ENCODE peak calls at places on chromosome 2, in six cellular contexts. One of them, this sample, is unnamed.

GRCh38 chr2:59622599-59623308 is 930.7 kb downstream of the BCL11A start:
- DNase-seq in posterior cingulate gyrus: no peak
- DNase-seq in DMS153: no peak
- DNase-seq in AG09319: no peak
- DNase-seq in HFFc6: no peak
- DNase-seq in stimulated activated CD8-positive, alpha-beta memory T cell treated with anti-CD3 and anti-CD28 coated beads, Interleukin-15, amount 100 ng/mL, for 24 hours: no peak
- DNase-seq in this sample: no peak

GRCh38 chr2:128789776-128790455 is 471.2 kb upstream of the HS6ST1 start:
- DNase-seq in posterior cingulate gyrus: no peak
- DNase-seq in DMS153: no peak
- DNase-seq in AG09319: no peak
- DNase-seq in HFFc6: no peak
- DNase-seq in stimulated activated CD8-positive, alpha-beta memory T cell treated with anti-CD3 and anti-CD28 coated beads, Interleukin-15, amount 100 ng/mL, for 24 hours: no peak
- DNase-seq in this sample: no peak

GRCh38 chr2:64329848-64330247 is 124.1 kb upstream of the LGALSL start:
- DNase-seq in posterior cingulate gyrus: no peak
- DNase-seq in DMS153: no peak
- DNase-seq in AG09319: no peak
- DNase-seq in HFFc6: peak
- DNase-seq in stimulated activated CD8-positive, alpha-beta memory T cell treated with anti-CD3 and anti-CD28 coated beads, Interleukin-15, amount 100 ng/mL, for 24 hours: no peak
- DNase-seq in this sample: no peak

GRCh38 chr2:126221506-126221905 is 434.5 kb upstream of the GYPC start:
- DNase-seq in posterior cingulate gyrus: no peak
- DNase-seq in DMS153: no peak
- DNase-seq in AG09319: no peak
- DNase-seq in HFFc6: no peak
- DNase-seq in stimulated activated CD8-positive, alpha-beta memory T cell treated with anti-CD3 and anti-CD28 coated beads, Interleukin-15, amount 100 ng/mL, for 24 hours: no peak
- DNase-seq in this sample: no peak

GRCh38 chr2:240922234-240922981 is 16.3 kb downstream of the CROCC2 start:
- DNase-seq in posterior cingulate gyrus: peak
- DNase-seq in DMS153: no peak
- DNase-seq in AG09319: no peak
- DNase-seq in HFFc6: no peak
- DNase-seq in stimulated activated CD8-positive, alpha-beta memory T cell treated with anti-CD3 and anti-CD28 coated beads, Interleukin-15, amount 100 ng/mL, for 24 hours: no peak
- DNase-seq in this sample: no peak

GRCh38 chr2:2823061-2823753 is 492.1 kb upstream of the MYT1L start:
- DNase-seq in posterior cingulate gyrus: no peak
- DNase-seq in DMS153: no peak
- DNase-seq in AG09319: no peak
- DNase-seq in HFFc6: no peak
- DNase-seq in stimulated activated CD8-positive, alpha-beta memory T cell treated with anti-CD3 and anti-CD28 coated beads, Interleukin-15, amount 100 ng/mL, for 24 hours: no peak
- DNase-seq in this sample: no peak

GRCh38 chr2:237025090-237025865 is 60.4 kb upstream of the COPS8 start:
- DNase-seq in posterior cingulate gyrus: no peak
- DNase-seq in DMS153: no peak
- DNase-seq in AG09319: peak
- DNase-seq in HFFc6: peak
- DNase-seq in stimulated activated CD8-positive, alpha-beta memory T cell treated with anti-CD3 and anti-CD28 coated beads, Interleukin-15, amount 100 ng/mL, for 24 hours: no peak
- DNase-seq in this sample: no peak

GRCh38 chr2:112487444-112487961 is 5.5 kb downstream of the TTL start:
- DNase-seq in posterior cingulate gyrus: no peak
- DNase-seq in DMS153: no peak
- DNase-seq in AG09319: no peak
- DNase-seq in HFFc6: no peak
- DNase-seq in stimulated activated CD8-positive, alpha-beta memory T cell treated with anti-CD3 and anti-CD28 coated beads, Interleukin-15, amount 100 ng/mL, for 24 hours: no peak
- DNase-seq in this sample: no peak

GRCh38 chr2:218876562-218877219 is 4.0 kb upstream of the WNT10A start:
- DNase-seq in posterior cingulate gyrus: peak
- DNase-seq in DMS153: peak
- DNase-seq in AG09319: peak
- DNase-seq in HFFc6: peak
- DNase-seq in stimulated activated CD8-positive, alpha-beta memory T cell treated with anti-CD3 and anti-CD28 coated beads, Interleukin-15, amount 100 ng/mL, for 24 hours: no peak
- DNase-seq in this sample: peak

GRCh38 chr2:172643142-172643541 is 87.3 kb downstream of the PDK1 start:
- DNase-seq in posterior cingulate gyrus: no peak
- DNase-seq in DMS153: no peak
- DNase-seq in AG09319: no peak
- DNase-seq in HFFc6: peak
- DNase-seq in stimulated activated CD8-positive, alpha-beta memory T cell treated with anti-CD3 and anti-CD28 coated beads, Interleukin-15, amount 100 ng/mL, for 24 hours: no peak
- DNase-seq in this sample: no peak

GRCh38 chr2:14752294-14752693 is 119.8 kb downstream of the LRATD1 start:
- DNase-seq in posterior cingulate gyrus: no peak
- DNase-seq in DMS153: no peak
- DNase-seq in AG09319: no peak
- DNase-seq in HFFc6: no peak
- DNase-seq in stimulated activated CD8-positive, alpha-beta memory T cell treated with anti-CD3 and anti-CD28 coated beads, Interleukin-15, amount 100 ng/mL, for 24 hours: no peak
- DNase-seq in this sample: no peak